ENCODE peak calls at places on chromosomes 1 and 21, in six cellular contexts. F is CD8-positive, alpha-beta memory T cell; Z is astrocyte; W is lung; J is Peyer's patch; D is stomach. U is an unnamed sample.

GRCh38 chr1:211135342-211135950 is 1.5 kb upstream of the KCNH1 start:
- DNase-seq in Z (peak; percentile 55), W (no peak), J (no peak), F (no peak), D (no peak), U (no peak)

GRCh38 chr1:203343956-203344355 is 7.0 kb downstream of the FMOD start:
- DNase-seq in J (no peak), W (no peak), Z (no peak), D (no peak), F (no peak), U (no peak)

GRCh38 chr1:206419783-206420182 is 50.5 kb upstream of the IKBKE start:
- DNase-seq in Z (peak; percentile 69), J (no peak), W (no peak), D (no peak), F (no peak), U (no peak)

GRCh38 chr21:32392299-32392879 is 423 bp downstream of the URB1 start:
- DNase-seq in J (no peak), Z (no peak), D (no peak), W (no peak), F (no peak), U (no peak)

GRCh38 chr1:31784356-31785019 is 20.3 kb upstream of the ADGRB2 start:
- DNase-seq in F (no peak), D (no peak), J (no peak), Z (no peak), W (no peak), U (no peak)

GRCh38 chr1:1758692-1759455 is 19.4 kb downstream of the NADK start:
- DNase-seq in J (peak; percentile 94), W (peak; percentile 92), F (no peak), D (peak; percentile 99), Z (no peak), U (no peak)

GRCh38 chr21:45259206-45259795 is 28.4 kb downstream of the POFUT2 start:
- DNase-seq in Z (no peak), J (no peak), W (no peak), F (no peak), D (peak; percentile 35), U (no peak)

GRCh38 chr1:19336543-19336942 is 24.4 kb downstream of the SLC66A1 start:
- DNase-seq in Z (peak; percentile 26), F (no peak), J (no peak), W (no peak), D (no peak), U (no peak)

GRCh38 chr1:26759531-26759930 is 28.2 kb upstream of the PIGV start:
- DNase-seq in J (no peak), D (no peak), Z (no peak), F (no peak), W (no peak), U (no peak)

GRCh38 chr21:43866233-43866632 is 1.2 kb downstream of the AGPAT3 start:
- DNase-seq in D (no peak), J (peak; percentile 68), Z (peak; percentile 36), F (peak; percentile 18), W (no peak), U (peak; percentile 11)

GRCh38 chr1:55235722-55236121 is 20.6 kb upstream of the USP24 start:
- DNase-seq in W (no peak), F (no peak), D (no peak), Z (peak; percentile 83), J (no peak), U (no peak)

GRCh38 chr1:52306227-52307006 is 59.6 kb downstream of the CC2D1B start:
- DNase-seq in F (no peak), J (no peak), W (no peak), D (no peak), Z (no peak), U (no peak)

GRCh38 chr21:40717008-40717407 is 129.9 kb downstream of the DSCAM start:
- DNase-seq in F (no peak), J (no peak), W (no peak), Z (no peak), D (peak; percentile 28), U (no peak)

GRCh38 chr1:184743062-184743756 is 11.4 kb downstream of the EDEM3 start:
- DNase-seq in J (no peak), W (no peak), Z (peak; percentile 33), D (no peak), F (no peak), U (no peak)

GRCh38 chr1:105608713-105609112 is 1447.8 kb upstream of the PRMT6 start:
- DNase-seq in F (no peak), J (no peak), Z (no peak), W (no peak), D (no peak), U (no peak)

GRCh38 chr1:172719694-172720138 is 60.8 kb downstream of the FASLG start:
- DNase-seq in D (no peak), Z (peak; percentile 29), W (no peak), J (no peak), F (no peak), U (no peak)

GRCh38 chr1:78419309-78419708 is 71.5 kb upstream of the PTGFR start:
- DNase-seq in D (no peak), J (no peak), Z (peak; percentile 92), W (no peak), F (no peak), U (no peak)

GRCh38 chr1:234530641-234531040 is 51.7 kb upstream of the TARBP1 start:
- DNase-seq in J (no peak), Z (no peak), F (no peak), W (no peak), D (no peak), U (no peak)

GRCh38 chr1:60908159-60908558 is 174.2 kb upstream of the NFIA start:
- DNase-seq in D (no peak), Z (peak; percentile 3), W (no peak), J (no peak), F (no peak), U (no peak)

GRCh38 chr1:185837711-185838110 is 103.5 kb downstream of the HMCN1 start:
- DNase-seq in F (no peak), D (no peak), J (no peak), Z (no peak), W (no peak), U (no peak)

GRCh38 chr1:30427545-30427944 is 295.8 kb downstream of the MATN1 start:
- DNase-seq in Z (no peak), D (no peak), W (no peak), J (no peak), F (no peak), U (no peak)

GRCh38 chr1:96710708-96711477 is 10.7 kb upstream of the PTBP2 start:
- DNase-seq in J (no peak), Z (peak; percentile 63), W (no peak), D (no peak), F (no peak), U (no peak)

GRCh38 chr1:224181453-224181810 is 1.6 kb upstream of the DEGS1 start:
- DNase-seq in Z (no peak), W (no peak), F (no peak), J (no peak), D (no peak), U (no peak)

GRCh38 chr1:183080406-183080805 is 57.2 kb downstream of the LAMC1 start:
- DNase-seq in Z (peak; percentile 72), F (no peak), W (no peak), D (no peak), J (no peak), U (no peak)

GRCh38 chr1:213982814-213983588 is 4.8 kb upstream of the PROX1 start:
- DNase-seq in D (no peak), J (no peak), W (no peak), F (no peak), Z (no peak), U (no peak)
- H3K4me1 ChIP-seq in D (peaks cover 45% of the 10 kb centered on the region), J (no peaks in the 10 kb centered on the region), W (peaks cover 3% of the 10 kb centered on the region), F (peaks cover 5% of the 10 kb centered on the region), Z (peaks cover 13% of the 10 kb centered on the region), U (peaks cover 4% of the 10 kb centered on the region)

DNA sequence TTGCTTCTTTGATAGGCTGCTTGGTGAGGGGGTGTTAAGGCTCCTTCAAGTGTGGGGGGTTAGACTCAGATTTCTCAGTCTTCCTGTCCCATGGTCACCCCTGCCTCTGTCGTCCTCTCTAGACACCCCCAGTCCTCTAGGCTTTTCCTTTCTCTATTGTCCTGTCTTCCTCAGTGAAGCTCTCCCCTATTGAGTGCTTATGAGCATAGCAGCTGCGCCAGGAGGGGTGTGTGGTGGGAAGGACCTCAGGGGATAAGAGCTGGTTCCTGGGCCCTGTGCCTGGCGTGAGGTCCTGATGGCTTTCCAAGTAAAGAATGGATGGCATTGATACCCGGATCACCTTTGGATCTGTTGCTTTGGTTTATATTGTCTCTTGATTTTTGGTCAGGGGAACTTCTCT is 69.1 kb downstream of the DIP2A start:
- DNase-seq in F (no peak), J (no peak), W (no peak), Z (no peak), D (no peak), U (no peak)
- H3K36me3 ChIP-seq in F (no peaks in the 10 kb centered on the region), J (no peaks in the 10 kb centered on the region), W (peaks cover 2% of the 10 kb centered on the region), Z (peaks cover 3% of the 10 kb centered on the region), D (peaks cover 47% of the 10 kb centered on the region), U (peaks cover 10% of the 10 kb centered on the region)

GRCh38 chr1:65175171-65176070 is 27.4 kb downstream of the AK4 start:
- DNase-seq in Z (no peak), J (no peak), D (no peak), F (no peak), W (no peak), U (no peak)

GRCh38 chr1:65174585-65174984 is 26.6 kb downstream of the AK4 start:
- DNase-seq in Z (peak; percentile 98), D (peak; percentile 83), W (peak; percentile 60), J (peak; percentile 57), F (no peak), U (no peak)

GRCh38 chr1:65177457-65177856 is 29.5 kb downstream of the AK4 start:
- DNase-seq in J (no peak), W (no peak), Z (peak; percentile 86), F (no peak), D (no peak), U (no peak)

GRCh38 chr1:65176571-65176970 is 28.6 kb downstream of the AK4 start:
- DNase-seq in D (no peak), J (no peak), W (no peak), F (no peak), Z (no peak), U (no peak)

DNA sequence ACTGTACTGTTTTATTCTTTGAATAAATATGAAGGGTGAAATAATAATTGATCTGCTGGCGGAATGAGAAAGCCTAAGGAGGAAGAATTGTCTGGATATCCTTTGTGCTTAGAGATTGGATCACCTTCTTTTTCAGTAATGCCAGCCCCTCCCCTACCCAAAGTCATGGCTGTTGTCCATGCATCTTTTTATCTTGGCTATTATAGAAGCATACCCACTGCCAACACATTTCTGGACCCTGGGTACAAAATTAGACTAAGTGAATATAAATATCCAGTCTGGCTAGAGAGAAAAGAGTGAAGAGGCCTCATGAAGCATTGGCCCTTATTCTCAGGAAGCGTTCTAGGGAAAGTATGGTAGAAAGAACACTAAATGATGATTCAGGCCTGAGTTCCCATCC is 28.1 kb downstream of the AK4 start:
- DNase-seq in D (no peak), F (no peak), W (no peak), Z (no peak), J (no peak), U (no peak)
- H3K27ac ChIP-seq in D (no peak overlapping the region), F (no peak overlapping the region), W (peak overlapping the region; percentile 63), Z (no peak overlapping the region), J (no peak overlapping the region), U (no peak overlapping the region)

DNA sequence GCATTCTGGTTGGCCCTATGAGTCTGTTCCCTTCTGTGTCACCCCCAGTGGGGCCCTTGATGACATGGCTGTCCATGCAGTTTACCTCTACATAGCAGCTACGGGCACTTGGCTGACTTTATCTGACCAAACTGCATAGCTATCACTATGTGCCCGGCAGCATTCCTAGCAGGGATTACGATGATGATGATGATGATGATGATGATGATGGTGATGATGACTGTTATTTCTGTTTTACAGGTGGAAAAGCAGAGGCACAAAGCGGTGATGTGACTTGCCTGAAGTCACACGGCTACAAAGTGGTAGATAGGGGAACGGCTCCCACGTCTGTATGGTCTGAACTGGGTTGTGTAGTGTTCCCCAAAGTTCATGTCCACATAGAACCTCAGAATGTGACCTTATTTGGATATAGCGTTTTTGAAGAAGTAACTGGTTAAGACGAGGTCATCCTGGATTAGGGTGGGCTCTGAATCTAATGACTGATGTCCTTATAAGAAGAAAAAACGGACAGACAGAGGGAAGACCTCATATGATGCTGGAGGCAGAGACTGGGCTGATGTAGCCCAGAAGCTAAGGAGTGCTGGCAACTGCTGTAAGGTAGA is 57.6 kb downstream of the RUNX1 start:
- DNase-seq in W (no peak), F (no peak), D (no peak), Z (no peak), J (no peak), U (no peak)
- H3K4me1 ChIP-seq in W (peaks cover 7% of the 10 kb centered on the region), F (peaks cover 86% of the 10 kb centered on the region), D (no peaks in the 10 kb centered on the region), Z (peaks cover 37% of the 10 kb centered on the region), J (peaks cover 4% of the 10 kb centered on the region), U (peaks cover 43% of the 10 kb centered on the region)